ENCODE peak calls at places on chromosomes 11 and 22, in six cellular contexts. R is HCT116, U is A549, B is K562, X is HL-60, J is GM12878. C is an unnamed sample.

GRCh38 chr22:23512738-23513137 is 67.4 kb downstream of the IGLL1 start:
- DNase-seq in R (no peak), U (no peak), J (no peak), X (no peak), B (no peak), C (no peak)

GRCh38 chr11:119049081-119049480 is 7.9 kb downstream of the HYOU1 start:
- DNase-seq in J (no peak), B (peak), X (no peak), R (no peak), U (no peak), C (no peak)

GRCh38 chr22:22397292-22397870 is 111.2 kb downstream of the ZNF280B start:
- DNase-seq in X (no peak), U (peak), B (peak), R (peak), J (no peak), C (no peak)

GRCh38 chr11:121119444-121119843 is 18.4 kb downstream of the TECTA start:
- DNase-seq in U (no peak), R (no peak), J (no peak), X (no peak), B (no peak), C (no peak)

GRCh38 chr11:68117896-68118470 is 3.2 kb downstream of the CHKA start:
- DNase-seq in J (no peak), R (no peak), U (no peak), B (no peak), X (no peak), C (no peak)

GRCh38 chr11:73072935-73073481 is 69.1 kb downstream of the FCHSD2 start:
- DNase-seq in B (no peak), R (no peak), U (peak), X (no peak), J (peak), C (peak)

GRCh38 chr22:40525250-40525884 is 111.2 kb downstream of the MRTFA start:
- DNase-seq in B (peak), J (no peak), R (no peak), U (peak), X (peak), C (no peak)

GRCh38 chr11:104370478-104370877 is 206.5 kb upstream of the PDGFD start:
- DNase-seq in B (no peak), U (no peak), R (no peak), J (no peak), X (no peak), C (no peak)

GRCh38 chr22:42473484-42474193 is 41.4 kb upstream of the NFAM1 start:
- DNase-seq in X (peak), B (peak), J (no peak), R (peak), U (peak), C (peak)

GRCh38 chr11:73381589-73381988 is 5.4 kb downstream of the RELT start:
- DNase-seq in B (no peak), U (no peak), J (no peak), R (no peak), X (no peak), C (no peak)

GRCh38 chr22:24077416-24077815 is 66.3 kb downstream of the CABIN1 start:
- DNase-seq in B (no peak), R (no peak), J (no peak), X (no peak), U (no peak), C (no peak)

GRCh38 chr11:13699870-13700269 is 31.4 kb downstream of the FAR1 start:
- DNase-seq in U (no peak), B (no peak), J (no peak), R (no peak), X (no peak), C (no peak)

GRCh38 chr11:121291896-121292502 is 572 bp upstream of the SC5D start:
- DNase-seq in B (no peak), J (peak), R (no peak), U (no peak), X (no peak), C (no peak)

GRCh38 chr11:64100782-64101358 is 65.0 kb downstream of the MACROD1 start:
- DNase-seq in B (no peak), R (no peak), X (no peak), J (no peak), U (no peak), C (no peak)

GRCh38 chr11:129639300-129639699 is 176.3 kb upstream of the TMEM45B start:
- DNase-seq in J (no peak), R (peak), B (no peak), X (no peak), U (peak), C (peak)

GRCh38 chr11:63747006-63747405 is 21.6 kb downstream of the ZFTA start:
- DNase-seq in J (no peak), B (no peak), R (no peak), U (no peak), X (no peak), C (no peak)

GRCh38 chr11:103525069-103525468 is 415.8 kb downstream of the DYNC2H1 start:
- DNase-seq in X (no peak), J (no peak), R (no peak), B (no peak), U (no peak), C (no peak)

GRCh38 chr11:64035581-64035980 is at the start of gene FLRT1:
- DNase-seq in X (no peak), R (no peak), U (no peak), B (peak), J (no peak), C (no peak)

GRCh38 chr22:36081023-36081431 is 52.4 kb upstream of the RBFOX2 start:
- DNase-seq in B (no peak), U (no peak), X (no peak), R (no peak), J (no peak), C (peak)
- TF ChIP-seq REST in B (no peak), U (no peak), X (no peak), R (no peak), J (no peak), C (no peak)

DNA sequence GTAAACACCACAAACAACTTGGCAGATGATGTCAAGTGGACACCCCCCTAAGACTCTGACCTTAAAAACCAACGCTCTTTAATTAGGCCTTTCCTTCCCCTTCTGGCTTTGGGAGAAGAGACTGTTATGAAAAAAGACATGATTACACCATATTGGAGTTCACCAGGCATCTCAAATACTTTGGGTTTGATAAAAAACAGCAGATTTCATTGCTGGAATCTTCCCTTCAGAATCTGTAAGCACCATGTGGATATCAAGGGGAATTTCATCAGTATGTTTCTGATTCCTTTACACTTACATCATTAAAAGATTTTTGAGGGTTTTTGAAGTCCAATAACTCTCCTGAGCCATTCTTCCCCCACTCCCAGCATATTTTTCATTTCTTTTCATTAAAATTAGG is 85.6 kb downstream of the KIRREL3 start:
- DNase-seq in U (no peak), B (no peak), R (no peak), X (no peak), J (no peak), C (no peak)
- H3K27ac ChIP-seq in U (no peak), B (no peak), R (no peak), X (no peak), J (no peak), C (no peak)

DNA sequence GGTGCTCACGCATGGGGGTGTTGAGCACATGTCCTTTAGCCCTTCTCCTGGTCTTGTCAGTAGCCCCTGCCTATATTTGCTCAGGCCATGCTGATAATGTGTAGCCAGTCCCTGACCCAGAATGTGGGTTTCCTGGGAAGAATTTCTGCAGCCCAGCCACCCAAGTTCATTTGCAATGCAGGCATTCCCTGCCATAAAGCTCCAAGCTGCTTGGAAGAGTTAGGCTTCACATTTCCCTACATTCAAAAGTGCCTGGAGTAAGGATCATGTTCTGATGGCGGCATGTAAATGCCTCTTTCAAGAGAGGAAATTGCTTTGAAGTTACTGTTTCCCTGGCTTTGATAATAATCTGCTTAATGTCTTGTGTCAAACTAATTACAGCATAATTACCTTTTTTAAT is 266.1 kb downstream of the MIAT start:
- DNase-seq in U (no peak), B (no peak), J (no peak), R (no peak), X (no peak), C (no peak)
- TF ChIP-seq REST in U (no peak), B (no peak), J (no peak), R (no peak), X (no peak), C (no peak)

GRCh38 chr22:38300197-38300945 is 16.9 kb downstream of the CSNK1E start:
- DNase-seq in R (no peak), X (no peak), U (no peak), J (no peak), B (no peak), C (no peak)

GRCh38 chr22:38296372-38296771 is 20.9 kb downstream of the CSNK1E start:
- DNase-seq in J (no peak), R (no peak), U (no peak), X (no peak), B (no peak), C (no peak)

GRCh38 chr22:38299758-38300157 is 17.5 kb downstream of the CSNK1E start:
- DNase-seq in B (no peak), R (no peak), X (no peak), U (no peak), J (no peak), C (no peak)

GRCh38 chr22:38299001-38299651 is 18.1 kb downstream of the CSNK1E start:
- DNase-seq in J (no peak), X (no peak), R (no peak), U (no peak), B (no peak), C (no peak)

GRCh38 chr22:38298312-38299000 is 18.8 kb downstream of the CSNK1E start:
- DNase-seq in X (no peak), J (no peak), B (peak), R (peak), U (no peak), C (no peak)
- H3K27ac ChIP-seq in X (no peak), J (no peak), B (no peak), R (peak), U (no peak), C (no peak)

DNA sequence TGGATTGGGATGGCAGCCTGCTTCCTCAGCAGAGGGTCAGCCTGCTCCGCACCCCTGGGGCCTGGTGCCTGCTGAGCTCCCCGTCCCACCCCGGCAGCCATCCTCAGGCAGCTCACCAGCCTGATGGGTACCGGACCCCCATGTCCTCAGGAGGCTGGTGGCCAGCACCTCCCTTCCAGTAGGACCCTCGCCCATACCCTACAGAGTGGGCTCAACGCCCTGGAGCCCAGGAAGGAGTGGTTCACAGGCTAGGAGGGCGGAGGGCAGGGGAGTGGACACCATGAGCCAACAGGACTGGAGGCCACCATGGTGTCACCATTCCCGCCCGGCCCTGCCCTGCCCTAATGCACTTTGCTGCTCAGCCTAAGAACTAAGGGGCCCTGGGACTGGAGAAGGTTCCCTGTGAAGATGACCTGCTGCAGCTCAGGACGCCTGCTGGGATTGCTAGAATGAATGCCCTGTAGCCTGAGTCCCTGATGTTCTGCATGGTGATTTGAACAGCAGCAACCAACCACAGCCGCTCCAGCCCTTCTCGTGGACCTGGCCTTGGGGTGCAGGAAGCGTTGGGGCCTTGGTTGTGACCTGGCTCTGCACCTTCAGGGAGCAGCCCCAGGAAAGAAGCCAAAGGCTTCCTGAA is 1080.8 kb downstream of the BRD1 start:
- DNase-seq in U (no peak), R (no peak), J (no peak), B (no peak), X (no peak), C (no peak)
- TF ChIP-seq REST in U (no peak), R (no peak), J (no peak), B (no peak), X (no peak), C (no peak)

GRCh38 chr11:62573592-62574362 is at the start of gene EEF1G:
- DNase-seq in R (peak), X (peak), J (peak), B (peak), U (peak), C (peak)

GRCh38 chr11:62574363-62575057 is 819 bp upstream of the EEF1G start:
- DNase-seq in R (no peak), B (peak), U (no peak), J (no peak), X (no peak), C (no peak)

GRCh38 chr11:62575156-62575555 is 1.5 kb upstream of the EEF1G start:
- DNase-seq in X (no peak), U (no peak), B (no peak), J (no peak), R (no peak), C (no peak)

GRCh38 chr11:62573006-62573591 is 592 bp downstream of the EEF1G start:
- DNase-seq in B (peak), U (no peak), J (no peak), R (no peak), X (no peak), C (no peak)

DNA sequence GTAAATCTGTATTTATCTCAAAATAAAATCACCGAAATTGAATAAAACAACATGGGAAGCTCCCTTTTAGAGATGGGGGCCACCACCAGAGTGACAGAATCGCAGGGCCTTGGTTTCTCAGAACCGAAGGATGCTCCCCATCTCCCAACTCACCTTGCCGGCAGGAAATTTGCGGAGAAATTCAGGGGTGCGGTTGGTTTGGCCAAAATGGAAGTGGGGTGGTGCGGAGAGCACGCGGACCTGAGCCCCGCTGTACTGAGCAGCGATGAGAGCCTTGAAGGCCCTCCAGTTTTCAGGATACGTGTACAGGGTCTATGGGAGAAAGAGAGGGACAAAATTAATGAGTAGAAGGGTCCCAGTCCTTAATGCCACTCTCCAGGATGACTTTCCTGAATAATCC is 1.3 kb downstream of the EEF1G start:
- DNase-seq in R (no peak), U (no peak), B (no peak), J (no peak), X (no peak), C (no peak)
- H3K27ac ChIP-seq in R (peak), U (peak), B (peak), J (peak), X (peak), C (peak)

GRCh38 chr22:27757928-27758525 is 43.5 kb downstream of the MN1 start:
- DNase-seq in U (no peak), R (no peak), B (no peak), X (no peak), J (no peak), C (no peak)

GRCh38 chr22:27755521-27756211 is 45.9 kb downstream of the MN1 start:
- DNase-seq in R (no peak), X (no peak), U (no peak), B (no peak), J (no peak), C (no peak)

GRCh38 chr22:27754888-27755480 is 46.6 kb downstream of the MN1 start:
- DNase-seq in R (no peak), B (no peak), X (no peak), J (no peak), U (no peak), C (no peak)

GRCh38 chr22:27754247-27754887 is 47.2 kb downstream of the MN1 start:
- DNase-seq in J (no peak), R (no peak), U (no peak), X (no peak), B (no peak), C (no peak)

DNA sequence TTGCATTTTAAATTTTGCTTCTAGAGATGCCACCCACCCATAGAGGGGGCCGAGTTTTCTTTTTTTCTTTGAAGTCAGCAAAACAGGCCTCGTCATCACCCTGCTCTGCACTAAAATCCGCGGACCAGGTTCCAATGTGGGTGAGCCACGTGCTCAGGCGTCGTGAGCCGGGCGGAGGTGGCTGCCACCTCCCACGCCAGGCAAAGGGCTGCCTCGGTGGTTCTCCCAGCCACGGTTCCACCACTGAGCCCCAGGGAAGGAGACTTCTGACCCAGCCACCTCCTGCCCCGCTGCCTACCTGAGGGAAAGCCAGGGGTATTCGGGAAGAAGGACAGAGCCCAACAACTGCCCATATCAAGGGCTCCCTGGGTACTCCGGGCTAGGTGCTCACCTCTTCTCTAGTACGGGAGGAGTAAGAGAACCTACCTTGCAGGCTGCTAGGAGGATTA is 45.3 kb downstream of the MN1 start:
- DNase-seq in B (no peak), U (no peak), R (no peak), X (no peak), J (no peak), C (no peak)
- TF ChIP-seq REST in B (no peak), U (no peak), R (no peak), X (no peak), J (no peak), C (no peak)

DNA sequence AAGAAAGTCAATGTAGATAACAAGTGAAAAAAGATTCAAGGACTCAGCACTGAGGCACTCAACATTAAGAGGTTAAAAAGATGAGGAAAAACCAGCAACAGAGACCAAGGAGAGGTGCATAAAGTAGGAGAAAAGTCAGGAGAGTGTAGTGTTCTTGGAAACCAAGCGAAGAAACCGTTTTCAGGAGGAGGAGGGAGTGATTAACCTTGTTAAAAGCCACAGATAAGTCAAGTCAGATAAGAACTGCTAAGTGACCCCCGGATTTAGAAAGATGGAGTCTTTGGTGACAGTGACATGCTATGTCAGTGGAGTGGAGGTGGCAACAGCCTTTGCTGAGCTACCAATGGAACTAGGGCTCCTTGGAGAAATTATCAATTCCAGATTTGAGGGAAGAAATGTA is 13.9 kb upstream of the NARS2 start:
- DNase-seq in U (no peak), J (no peak), X (no peak), B (no peak), R (no peak), C (no peak)
- H3K27ac ChIP-seq in U (no peak), J (no peak), X (no peak), B (no peak), R (no peak), C (no peak)

GRCh38 chr22:44497218-44497903 is 672 bp downstream of the RTL6 start:
- DNase-seq in R (no peak), X (no peak), B (no peak), J (no peak), U (no peak), C (no peak)
- TF ChIP-seq REST in R (no peak), X (no peak), B (no peak), J (no peak), U (no peak), C (no peak)

GRCh38 chr11:26420331-26420730 is 88.4 kb downstream of the ANO3 start:
- DNase-seq in B (no peak), R (no peak), X (no peak), U (no peak), J (no peak), C (no peak)
- H3K27ac ChIP-seq in B (no peak), R (no peak), X (no peak), U (no peak), J (no peak), C (no peak)

C was measured in Panc1.